ENCODE peak calls at places on chromosomes 12 and 14, in nine cellular contexts. D is foreskin fibroblast, S is neuronal stem cell, Y is kidney epithelial cell, R is neural progenitor cell, V is heart left ventricle, Z is lung, M is MM.1S, H is AG04450. F is an unnamed sample.

GRCh38 chr14:54894995-54895394 is 7.6 kb downstream of the GCH1 start:
- DNase-seq in Z (no peak), R (no peak), H (no peak), S (no peak), V (no peak), Y (no peak), M (no peak), D (peak; percentile 31), F (no peak)

GRCh38 chr14:100401031-100401692 is 78.0 kb downstream of the SLC25A47 start:
- DNase-seq in M (no peak), S (no peak), R (no peak), Y (no peak), D (no peak), H (no peak), Z (no peak), V (no peak), F (no peak)

GRCh38 chr14:102568115-102568614 is 24.3 kb upstream of the RCOR1 start:
- DNase-seq in D (no peak), R (no peak), Y (no peak), H (no peak), S (no peak), M (peak; percentile 64), Z (peak; percentile 49), V (no peak), F (no peak)

GRCh38 chr12:10210225-10210624 is 2.5 kb upstream of the GABARAPL1 start:
- DNase-seq in R (no peak), Y (no peak), S (no peak), H (no peak), M (no peak), V (no peak), D (no peak), Z (no peak), F (no peak)

GRCh38 chr12:238736-239398 is 23.8 kb downstream of the SLC6A13 start:
- DNase-seq in H (no peak), V (no peak), S (no peak), Z (no peak), M (no peak), D (no peak), R (no peak), Y (no peak), F (no peak)

GRCh38 chr14:61992139-61992538 is 229.9 kb downstream of the SNAPC1 start:
- DNase-seq in H (no peak), D (no peak), V (no peak), M (no peak), S (peak; percentile 29), Z (no peak), R (peak; percentile 69), Y (no peak), F (no peak)

GRCh38 chr12:22318122-22318737 is 16.3 kb downstream of the ST8SIA1 start:
- DNase-seq in Y (no peak), S (no peak), V (no peak), H (no peak), D (peak; percentile 3), M (no peak), Z (no peak), R (peak; percentile 6), F (no peak)

GRCh38 chr12:29921307-29921706 is 137.6 kb upstream of the TMTC1 start:
- DNase-seq in M (no peak), D (peak; percentile 72), Y (peak; percentile 10), S (no peak), H (no peak), R (no peak), V (no peak), Z (no peak), F (no peak)

GRCh38 chr12:2297658-2298057 is 244.9 kb downstream of the CACNA1C start:
- DNase-seq in R (no peak), H (no peak), S (no peak), Z (no peak), Y (no peak), V (no peak), M (peak; percentile 59), D (no peak), F (no peak)

GRCh38 chr12:48985901-48986300 is 7.8 kb downstream of the WNT1 start:
- DNase-seq in D (no peak), Z (no peak), M (no peak), H (no peak), S (no peak), V (no peak), R (no peak), Y (no peak), F (no peak)

GRCh38 chr14:74508292-74508731 is 14.7 kb downstream of the ISCA2 start:
- DNase-seq in M (no peak), V (peak; percentile 23), S (no peak), R (peak; percentile 77), Z (no peak), H (no peak), Y (no peak), D (peak; percentile 29), F (peak; percentile 37)

GRCh38 chr14:51873221-51873893 is 12.9 kb downstream of the GNG2 start:
- DNase-seq in Y (peak; percentile 84), R (no peak), S (no peak), Z (no peak), H (peak; percentile 87), V (no peak), M (no peak), D (peak; percentile 94), F (no peak)

GRCh38 chr12:19489168-19489567 is 49.9 kb downstream of the AEBP2 start:
- DNase-seq in H (no peak), R (no peak), Y (no peak), S (no peak), Z (no peak), M (no peak), D (no peak), V (no peak), F (no peak)

GRCh38 chr14:55874785-55875184 is 243.4 kb upstream of the PELI2 start:
- DNase-seq in M (no peak), Z (no peak), S (no peak), D (no peak), Y (no peak), H (no peak), R (no peak), V (no peak), F (no peak)

GRCh38 chr12:1863823-1864222 is 43.5 kb downstream of the LRTM2 start:
- DNase-seq in H (no peak), V (no peak), Z (no peak), D (no peak), Y (no peak), R (no peak), S (no peak), M (no peak), F (no peak)

GRCh38 chr14:98689936-98690335 is 582.1 kb downstream of the BCL11B start:
- DNase-seq in S (no peak), H (no peak), Z (no peak), D (no peak), M (no peak), Y (no peak), V (no peak), R (no peak), F (no peak)
- H3K4me3 ChIP-seq in S (no peak overlapping the region), H (no peak overlapping the region), Z (no peak overlapping the region), D (no peak overlapping the region), M (no peak overlapping the region), Y (no peak overlapping the region), V (no peak overlapping the region), R (no peak overlapping the region), F (no peak overlapping the region)

DNA sequence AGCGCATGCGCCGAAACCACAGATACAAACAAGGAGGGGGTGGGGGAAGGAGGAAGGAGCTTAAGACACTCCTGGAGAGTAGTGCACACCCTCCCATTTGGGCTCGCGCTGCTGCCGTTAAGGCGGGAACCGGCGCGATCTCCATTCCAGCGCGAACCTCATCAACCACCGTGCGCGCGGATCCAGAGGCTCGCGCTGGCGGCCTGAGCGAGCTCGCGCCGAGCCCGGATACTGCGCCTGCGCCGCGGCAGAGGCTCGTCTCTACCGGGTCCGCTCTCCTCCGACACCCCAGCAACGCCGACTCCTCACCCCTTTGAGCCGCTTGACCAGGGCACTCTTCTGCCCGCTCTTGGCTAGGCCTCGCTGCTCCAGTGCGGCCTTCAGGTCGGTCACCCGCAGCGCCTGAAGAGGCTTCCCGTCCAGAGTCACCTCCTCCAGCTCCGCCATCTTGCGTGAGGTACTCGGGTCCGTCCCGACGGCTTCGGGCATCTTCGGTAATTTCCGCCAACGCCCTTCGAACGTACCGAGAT is at the start of gene ACIN1:
- DNase-seq in V (peak; percentile 79), R (peak; percentile 96), H (peak; percentile 71), D (peak; percentile 92), Y (peak; percentile 50), M (peak; percentile 72), Z (peak; percentile 71), S (peak; percentile 89), F (peak; percentile 81)
- H3K4me3 ChIP-seq in V (peak within 1 kb of the TSS; percentile 73), R (peak within 1 kb of the TSS; percentile 92), H (peak within 1 kb of the TSS; percentile 95), D (peak within 1 kb of the TSS; percentile 96), Y (peak within 1 kb of the TSS; percentile 96), M (peak within 1 kb of the TSS; percentile 86), Z (peak within 1 kb of the TSS; percentile 74), S (peak within 1 kb of the TSS; percentile 79), F (peak within 1 kb of the TSS; percentile 62)

GRCh38 chr14:34699873-34700621 is 14.3 kb downstream of the CFL2 start:
- DNase-seq in S (no peak), R (no peak), H (peak; percentile 81), M (no peak), V (no peak), Y (peak; percentile 79), D (peak; percentile 92), Z (no peak), F (no peak)
- H3K4me3 ChIP-seq in S (no peak overlapping the region), R (no peak overlapping the region), H (no peak overlapping the region), M (no peak overlapping the region), V (no peak overlapping the region), Y (no peak overlapping the region), D (no peak overlapping the region), Z (no peak overlapping the region), F (no peak overlapping the region)

GRCh38 chr12:67958187-67958586 is 31.1 kb upstream of the IFNG-AS1 start:
- DNase-seq in H (no peak), S (no peak), R (no peak), Y (no peak), D (peak; percentile 38), Z (no peak), M (no peak), V (no peak), F (no peak)

GRCh38 chr12:67952787-67953186 is 36.5 kb upstream of the IFNG-AS1 start:
- DNase-seq in R (no peak), M (no peak), V (no peak), H (no peak), Z (no peak), D (no peak), S (no peak), Y (no peak), F (no peak)

DNA sequence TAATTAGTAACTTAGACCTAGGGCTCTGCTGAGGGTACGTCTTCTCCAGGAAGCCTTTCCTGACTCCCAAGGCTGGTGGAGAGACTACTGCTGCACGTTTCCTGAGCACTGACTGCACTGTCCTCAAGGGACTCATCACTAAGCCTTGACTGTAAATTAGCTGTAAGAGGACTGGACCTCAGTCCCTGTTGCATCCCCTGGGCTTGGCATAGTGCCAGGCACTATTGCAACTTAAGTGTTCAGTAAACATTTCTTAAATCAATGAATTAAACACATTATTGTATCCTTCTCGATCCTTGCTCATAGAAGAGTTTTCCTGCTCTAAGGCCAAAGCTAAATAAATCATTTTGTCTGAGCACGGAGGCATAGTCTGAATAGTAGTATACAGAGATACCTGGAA is 31.9 kb upstream of the IFNG-AS1 start:
- DNase-seq in Z (no peak), D (no peak), S (no peak), R (no peak), Y (no peak), M (no peak), V (peak; percentile 24), H (no peak), F (no peak)
- H3K4me3 ChIP-seq in Z (no peak overlapping the region), D (no peak overlapping the region), S (no peak overlapping the region), R (no peak overlapping the region), Y (no peak overlapping the region), M (no peak overlapping the region), V (no peak overlapping the region), H (no peak overlapping the region), F (no peak overlapping the region)

GRCh38 chr14:91299483-91300115 is 55.1 kb upstream of the GPR68 start:
- DNase-seq in V (no peak), H (no peak), R (no peak), S (no peak), Z (no peak), Y (no peak), D (no peak), M (no peak), F (no peak)
- H3K4me3 ChIP-seq in V (no peak overlapping the region), H (no peak overlapping the region), R (no peak overlapping the region), S (no peak overlapping the region), Z (no peak overlapping the region), Y (no peak overlapping the region), D (no peak overlapping the region), M (no peak overlapping the region), F (no peak overlapping the region)